ENCODE peak calls at places on chromosomes 16 and 17, in five cellular contexts. J is GM12865, D is AG09309, R is SK-N-SH, E is fibroblast of villous mesenchyme. M is an unnamed sample.

GRCh38 chr17:78774456-78774855 is 7.6 kb downstream of the CYTH1 start:
- DNase-seq in J (peak; percentile 49), D (no peak), R (no peak), E (no peak), M (no peak)

GRCh38 chr17:30316736-30317135 is 17.1 kb downstream of the TMIGD1 start:
- DNase-seq in J (no peak), D (no peak), R (no peak), E (no peak), M (no peak)

GRCh38 chr16:74896389-74897370 is 88.2 kb downstream of the WDR59 start:
- DNase-seq in J (no peak), D (peak; percentile 18), R (no peak), E (peak; percentile 34), M (no peak)

GRCh38 chr16:82936941-82937551 is 310.3 kb downstream of the CDH13 start:
- DNase-seq in J (no peak), D (no peak), R (no peak), E (peak; percentile 62), M (no peak)

GRCh38 chr16:72985148-72985882 is 62.6 kb downstream of the ZFHX3 start:
- DNase-seq in J (no peak), D (peak; percentile 74), R (no peak), E (peak; percentile 78), M (no peak)

GRCh38 chr17:29178750-29179231 is 1.4 kb downstream of the MYO18A start:
- DNase-seq in J (no peak), D (no peak), R (no peak), E (no peak), M (no peak)

GRCh38 chr16:53457670-53458069 is 23.4 kb downstream of the RBL2 start:
- DNase-seq in J (peak; percentile 95), D (no peak), R (no peak), E (no peak), M (no peak)

GRCh38 chr17:81207610-81208581 is 14.9 kb downstream of the CEP131 start:
- DNase-seq in J (no peak), D (no peak), R (no peak), E (no peak), M (no peak)

GRCh38 chr16:10788665-10789064 is 29.9 kb downstream of the TVP23A start:
- DNase-seq in J (no peak), D (no peak), R (no peak), E (no peak), M (no peak)

GRCh38 chr17:65723356-65723928 is 162.0 kb upstream of the AXIN2 start:
- DNase-seq in J (no peak), D (no peak), R (no peak), E (peak; percentile 39), M (no peak)

GRCh38 chr17:2081564-2081963 is 26.7 kb downstream of the HIC1 start:
- DNase-seq in J (no peak), D (no peak), R (no peak), E (no peak), M (no peak)

GRCh38 chr17:49582789-49583188 is 7.1 kb downstream of the NXPH3 start:
- DNase-seq in J (no peak), D (no peak), R (peak; percentile 16), E (no peak), M (no peak)

GRCh38 chr16:55873122-55873521 is 2.1 kb downstream of the CES5A start:
- DNase-seq in J (no peak), D (no peak), R (no peak), E (no peak), M (no peak)

GRCh38 chr16:11393861-11394592 is 48.8 kb downstream of the RMI2 start:
- DNase-seq in J (no peak), D (no peak), R (peak; percentile 9), E (no peak), M (no peak)

GRCh38 chr16:4055748-4056147 is 60.5 kb downstream of the ADCY9 start:
- DNase-seq in J (no peak), D (no peak), R (no peak), E (no peak), M (no peak)

GRCh38 chr16:14097182-14097951 is 26.2 kb downstream of the MRTFB start:
- DNase-seq in J (no peak), D (no peak), R (no peak), E (peak; percentile 28), M (peak; percentile 45)

GRCh38 chr17:35797370-35797769 is 1.9 kb upstream of the MMP28 start:
- DNase-seq in J (no peak), D (no peak), R (no peak), E (no peak), M (peak; percentile 23)

GRCh38 chr17:65287040-65287439 is 149.9 kb downstream of the RGS9 start:
- DNase-seq in J (no peak), D (no peak), R (no peak), E (peak; percentile 19), M (no peak)

GRCh38 chr17:44637066-44637465 is 19.2 kb upstream of the MEIOC start:
- DNase-seq in J (no peak), D (no peak), R (no peak), E (no peak), M (no peak)

GRCh38 chr17:7465481-7466275 is 13.8 kb downstream of the ZBTB4 start:
- DNase-seq in J (no peak), D (no peak), R (no peak), E (no peak), M (peak; percentile 53)

GRCh38 chr17:7747586-7747985 is 30.0 kb downstream of the DNAH2 start:
- DNase-seq in J (no peak), D (peak; percentile 28), R (no peak), E (peak; percentile 89), M (no peak)

GRCh38 chr17:45740553-45741330 is 43.4 kb upstream of the CRHR1 start:
- DNase-seq in J (peak; percentile 39), D (no peak), R (peak; percentile 88), E (peak; percentile 13), M (peak; percentile 32)

GRCh38 chr16:75228143-75228976 is 9.6 kb downstream of the CTRB1 start:
- DNase-seq in J (no peak), D (no peak), R (no peak), E (no peak), M (no peak)

GRCh38 chr16:80029706-80030481 is 429.4 kb upstream of the MAF start:
- DNase-seq in J (no peak), D (no peak), R (no peak), E (no peak), M (no peak)

GRCh38 chr16:10729649-10730048 is 14.0 kb upstream of the NUBP1 start:
- DNase-seq in J (no peak), D (peak; percentile 24), R (no peak), E (peak; percentile 17), M (peak; percentile 54)

GRCh38 chr16:2210386-2211365 is at the start of gene BRICD5:
- DNase-seq in J (no peak), D (no peak), R (no peak), E (no peak), M (no peak)

GRCh38 chr16:50152386-50152806 is 710 bp upstream of the TENT4B start:
- DNase-seq in J (peak; percentile 95), D (no peak), R (no peak), E (peak; percentile 47), M (peak; percentile 40)

GRCh38 chr17:55324296-55324978 is 59.7 kb downstream of the HLF start:
- DNase-seq in J (no peak), D (no peak), R (no peak), E (no peak), M (no peak)

GRCh38 chr17:32658470-32659418 is 172.0 kb downstream of the CDK5R1 start:
- DNase-seq in J (no peak), D (no peak), R (no peak), E (no peak), M (no peak)

GRCh38 chr17:33328129-33328528 is 35.0 kb upstream of the ASIC2 start:
- DNase-seq in J (no peak), D (no peak), R (no peak), E (peak; percentile 4), M (no peak)

GRCh38 chr17:49217651-49218413 is 7.3 kb downstream of the ABI3 start:
- DNase-seq in J (peak; percentile 94), D (no peak), R (peak; percentile 33), E (no peak), M (peak; percentile 61)

GRCh38 chr17:79907855-79908254 is 68.6 kb upstream of the CBX4 start:
- DNase-seq in J (no peak), D (no peak), R (no peak), E (peak; percentile 19), M (peak; percentile 74)

GRCh38 chr16:46830417-46830901 is 521 bp downstream of the C16orf87 start:
- DNase-seq in J (peak; percentile 51), D (no peak), R (no peak), E (no peak), M (no peak)

GRCh38 chr16:66979011-66979717 is 9.2 kb upstream of the CES4A start:
- DNase-seq in J (no peak), D (no peak), R (no peak), E (no peak), M (peak; percentile 47)

GRCh38 chr16:1678500-1679098 is 520 bp downstream of the JPT2 start:
- DNase-seq in J (peak; percentile 48), D (no peak), R (no peak), E (peak; percentile 55), M (peak; percentile 38)

GRCh38 chr16:70577256-70577698 is 53.7 kb downstream of the SF3B3 start:
- DNase-seq in J (no peak), D (peak; percentile 37), R (no peak), E (peak; percentile 40), M (no peak)

GRCh38 chr17:69607162-69607834 is 192.8 kb downstream of the MAP2K6 start:
- DNase-seq in J (peak; percentile 80), D (peak; percentile 46), R (peak; percentile 62), E (peak; percentile 84), M (peak; percentile 52)

GRCh38 chr16:87390641-87391323 is 1.4 kb upstream of the MAP1LC3B start:
- DNase-seq in J (no peak), D (no peak), R (no peak), E (no peak), M (no peak)
- H3K4me3 ChIP-seq in J (peak overlapping the region; percentile 73), D (no peak overlapping the region), R (no peak overlapping the region), E (no peak overlapping the region), M (no peak overlapping the region)

GRCh38 chr16:68468849-68469248 is 20.5 kb upstream of the SMPD3 start:
- DNase-seq in J (no peak), D (no peak), R (no peak), E (no peak), M (no peak)
- H3K4me3 ChIP-seq in J (no peak overlapping the region), D (no peak overlapping the region), R (no peak overlapping the region), E (no peak overlapping the region), M (no peak overlapping the region)

GRCh38 chr17:3747805-3748204 is 24.1 kb downstream of the HASPIN start:
- DNase-seq in J (no peak), D (no peak), R (no peak), E (no peak), M (no peak)
- H3K4me3 ChIP-seq in J (no peak overlapping the region), D (no peak overlapping the region), R (no peak overlapping the region), E (no peak overlapping the region), M (no peak overlapping the region)

GRCh38 chr17:43515641-43516040 is 30.5 kb downstream of the ETV4 start:
- DNase-seq in J (no peak), D (no peak), R (no peak), E (no peak), M (no peak)

GRCh38 chr17:43521389-43521788 is 24.8 kb downstream of the ETV4 start:
- DNase-seq in J (no peak), D (no peak), R (no peak), E (no peak), M (no peak)

GRCh38 chr17:43517161-43517560 is 29.0 kb downstream of the ETV4 start:
- DNase-seq in J (peak; percentile 73), D (no peak), R (no peak), E (no peak), M (no peak)

GRCh38 chr17:43517615-43518386 is 28.3 kb downstream of the ETV4 start:
- DNase-seq in J (peak; percentile 83), D (peak; percentile 17), R (no peak), E (no peak), M (no peak)
- H3K4me3 ChIP-seq in J (no peak overlapping the region), D (no peak overlapping the region), R (no peak overlapping the region), E (no peak overlapping the region), M (no peak overlapping the region)

GRCh38 chr17:39225974-39226683 is 384 bp upstream of the STAC2 start:
- DNase-seq in J (no peak), D (no peak), R (peak; percentile 98), E (peak; percentile 57), M (no peak)
- H3K4me3 ChIP-seq in J (no peak overlapping the region), D (peak overlapping the region; percentile 44), R (peak overlapping the region; percentile 50), E (peak overlapping the region; percentile 50), M (no peak overlapping the region)

M was measured in lung.